ENCODE peak calls at places on chromosome 19, in ten cellular contexts. One of them, this sample, is unnamed.

GRCh38 chr19:18289471-18290066 is 8.1 kb upstream of the JUND start:
- DNase-seq in uterus: no peak
- DNase-seq in hepatocyte: no peak
- DNase-seq in right lobe of liver: no peak
- DNase-seq in Peyer's patch: no peak
- DNase-seq in heart right ventricle: no peak
- DNase-seq in thyroid gland: no peak
- DNase-seq in AG09309: no peak
- DNase-seq in cardiac muscle cell: no peak
- DNase-seq in A549: no peak
- DNase-seq in this sample: no peak

GRCh38 chr19:15101479-15102082 is 5.6 kb upstream of the SYDE1 start:
- DNase-seq in AG09309: no peak
- DNase-seq in uterus: no peak
- DNase-seq in heart right ventricle: no peak
- DNase-seq in Peyer's patch: no peak
- DNase-seq in hepatocyte: peak; percentile 61
- DNase-seq in right lobe of liver: no peak
- DNase-seq in cardiac muscle cell: peak; percentile 65
- DNase-seq in A549: peak; percentile 48
- DNase-seq in thyroid gland: peak; percentile 20
- DNase-seq in this sample: no peak

GRCh38 chr19:18225702-18226468 is at the start of gene PDE4C:
- DNase-seq in heart right ventricle: peak; percentile 67
- DNase-seq in hepatocyte: no peak
- DNase-seq in A549: no peak
- DNase-seq in cardiac muscle cell: peak; percentile 15
- DNase-seq in right lobe of liver: peak; percentile 50
- DNase-seq in Peyer's patch: no peak
- DNase-seq in uterus: peak; percentile 26
- DNase-seq in thyroid gland: no peak
- DNase-seq in AG09309: no peak
- DNase-seq in this sample: no peak

GRCh38 chr19:40416918-40417713 is 3.9 kb upstream of the PRX start:
- DNase-seq in uterus: no peak
- DNase-seq in A549: peak; percentile 71
- DNase-seq in heart right ventricle: peak; percentile 60
- DNase-seq in hepatocyte: no peak
- DNase-seq in thyroid gland: peak; percentile 38
- DNase-seq in Peyer's patch: no peak
- DNase-seq in cardiac muscle cell: peak; percentile 39
- DNase-seq in AG09309: no peak
- DNase-seq in right lobe of liver: no peak
- DNase-seq in this sample: no peak

GRCh38 chr19:7349961-7350711 is 1.4 kb downstream of the ARHGEF18 start:
- DNase-seq in uterus: no peak
- DNase-seq in hepatocyte: no peak
- DNase-seq in thyroid gland: no peak
- DNase-seq in heart right ventricle: no peak
- DNase-seq in A549: no peak
- DNase-seq in cardiac muscle cell: no peak
- DNase-seq in AG09309: no peak
- DNase-seq in Peyer's patch: no peak
- DNase-seq in right lobe of liver: no peak
- DNase-seq in this sample: no peak

GRCh38 chr19:10797541-10798256 is 38.3 kb downstream of the TMED1 start:
- DNase-seq in AG09309: no peak
- DNase-seq in heart right ventricle: no peak
- DNase-seq in Peyer's patch: no peak
- DNase-seq in uterus: no peak
- DNase-seq in hepatocyte: no peak
- DNase-seq in cardiac muscle cell: no peak
- DNase-seq in right lobe of liver: no peak
- DNase-seq in thyroid gland: no peak
- DNase-seq in A549: no peak
- DNase-seq in this sample: no peak

GRCh38 chr19:56927294-56927693 is 86.8 kb upstream of the PEG3 start:
- DNase-seq in A549: no peak
- DNase-seq in Peyer's patch: no peak
- DNase-seq in AG09309: no peak
- DNase-seq in thyroid gland: no peak
- DNase-seq in heart right ventricle: no peak
- DNase-seq in uterus: no peak
- DNase-seq in cardiac muscle cell: no peak
- DNase-seq in right lobe of liver: no peak
- DNase-seq in hepatocyte: no peak
- DNase-seq in this sample: no peak

GRCh38 chr19:11861301-11861700 is 12.8 kb downstream of the ZNF439 start:
- DNase-seq in hepatocyte: no peak
- DNase-seq in Peyer's patch: no peak
- DNase-seq in thyroid gland: no peak
- DNase-seq in A549: no peak
- DNase-seq in AG09309: no peak
- DNase-seq in cardiac muscle cell: no peak
- DNase-seq in heart right ventricle: no peak
- DNase-seq in uterus: no peak
- DNase-seq in right lobe of liver: no peak
- DNase-seq in this sample: no peak

GRCh38 chr19:30069535-30070197 is 127.6 kb downstream of the URI1 start:
- DNase-seq in AG09309: no peak
- DNase-seq in right lobe of liver: peak; percentile 27
- DNase-seq in uterus: no peak
- DNase-seq in thyroid gland: no peak
- DNase-seq in hepatocyte: no peak
- DNase-seq in Peyer's patch: peak; percentile 5
- DNase-seq in cardiac muscle cell: no peak
- DNase-seq in heart right ventricle: no peak
- DNase-seq in A549: no peak
- DNase-seq in this sample: no peak

GRCh38 chr19:30222428-30222873 is 149.7 kb upstream of the ZNF536 start:
- DNase-seq in thyroid gland: peak; percentile 37
- DNase-seq in uterus: no peak
- DNase-seq in heart right ventricle: peak; percentile 29
- DNase-seq in Peyer's patch: no peak
- DNase-seq in right lobe of liver: no peak
- DNase-seq in A549: no peak
- DNase-seq in hepatocyte: peak; percentile 43
- DNase-seq in AG09309: no peak
- DNase-seq in cardiac muscle cell: no peak
- DNase-seq in this sample: no peak

GRCh38 chr19:55089279-55089944 is 13.7 kb downstream of the EPS8L1 start:
- DNase-seq in heart right ventricle: no peak
- DNase-seq in hepatocyte: no peak
- DNase-seq in Peyer's patch: no peak
- DNase-seq in right lobe of liver: no peak
- DNase-seq in cardiac muscle cell: no peak
- DNase-seq in A549: no peak
- DNase-seq in uterus: no peak
- DNase-seq in AG09309: no peak
- DNase-seq in thyroid gland: no peak
- DNase-seq in this sample: no peak
- TF ChIP-seq CTCF in heart right ventricle: no peak
- TF ChIP-seq CTCF in hepatocyte: no peak
- TF ChIP-seq CTCF in Peyer's patch: no peak
- TF ChIP-seq CTCF in right lobe of liver: no peak
- TF ChIP-seq CTCF in cardiac muscle cell: no peak
- TF ChIP-seq CTCF in A549: no peak
- TF ChIP-seq CTCF in uterus: no peak
- TF ChIP-seq CTCF in AG09309: no peak
- TF ChIP-seq CTCF in thyroid gland: no peak
- TF ChIP-seq CTCF in this sample: no peak

GRCh38 chr19:13020002-13020414 is 24.7 kb downstream of the NFIX start:
- DNase-seq in right lobe of liver: no peak
- DNase-seq in hepatocyte: no peak
- DNase-seq in uterus: no peak
- DNase-seq in heart right ventricle: no peak
- DNase-seq in AG09309: no peak
- DNase-seq in thyroid gland: no peak
- DNase-seq in cardiac muscle cell: no peak
- DNase-seq in Peyer's patch: no peak
- DNase-seq in A549: no peak
- DNase-seq in this sample: no peak

GRCh38 chr19:13022859-13023636 is 27.8 kb downstream of the NFIX start:
- DNase-seq in heart right ventricle: peak; percentile 82
- DNase-seq in thyroid gland: peak; percentile 93
- DNase-seq in uterus: peak; percentile 92
- DNase-seq in A549: no peak
- DNase-seq in Peyer's patch: peak; percentile 71
- DNase-seq in cardiac muscle cell: peak; percentile 97
- DNase-seq in AG09309: peak; percentile 96
- DNase-seq in hepatocyte: peak; percentile 78
- DNase-seq in right lobe of liver: peak; percentile 88
- DNase-seq in this sample: peak; percentile 88

GRCh38 chr19:13024126-13024957 is 29.1 kb downstream of the NFIX start:
- DNase-seq in A549: no peak
- DNase-seq in heart right ventricle: no peak
- DNase-seq in AG09309: no peak
- DNase-seq in hepatocyte: no peak
- DNase-seq in Peyer's patch: no peak
- DNase-seq in uterus: peak; percentile 47
- DNase-seq in cardiac muscle cell: peak; percentile 41
- DNase-seq in right lobe of liver: no peak
- DNase-seq in thyroid gland: peak; percentile 42
- DNase-seq in this sample: no peak

GRCh38 chr19:13023666-13024065 is 28.4 kb downstream of the NFIX start:
- DNase-seq in thyroid gland: no peak
- DNase-seq in uterus: no peak
- DNase-seq in Peyer's patch: no peak
- DNase-seq in hepatocyte: no peak
- DNase-seq in A549: no peak
- DNase-seq in cardiac muscle cell: peak; percentile 44
- DNase-seq in AG09309: no peak
- DNase-seq in heart right ventricle: no peak
- DNase-seq in right lobe of liver: no peak
- DNase-seq in this sample: no peak

DNA sequence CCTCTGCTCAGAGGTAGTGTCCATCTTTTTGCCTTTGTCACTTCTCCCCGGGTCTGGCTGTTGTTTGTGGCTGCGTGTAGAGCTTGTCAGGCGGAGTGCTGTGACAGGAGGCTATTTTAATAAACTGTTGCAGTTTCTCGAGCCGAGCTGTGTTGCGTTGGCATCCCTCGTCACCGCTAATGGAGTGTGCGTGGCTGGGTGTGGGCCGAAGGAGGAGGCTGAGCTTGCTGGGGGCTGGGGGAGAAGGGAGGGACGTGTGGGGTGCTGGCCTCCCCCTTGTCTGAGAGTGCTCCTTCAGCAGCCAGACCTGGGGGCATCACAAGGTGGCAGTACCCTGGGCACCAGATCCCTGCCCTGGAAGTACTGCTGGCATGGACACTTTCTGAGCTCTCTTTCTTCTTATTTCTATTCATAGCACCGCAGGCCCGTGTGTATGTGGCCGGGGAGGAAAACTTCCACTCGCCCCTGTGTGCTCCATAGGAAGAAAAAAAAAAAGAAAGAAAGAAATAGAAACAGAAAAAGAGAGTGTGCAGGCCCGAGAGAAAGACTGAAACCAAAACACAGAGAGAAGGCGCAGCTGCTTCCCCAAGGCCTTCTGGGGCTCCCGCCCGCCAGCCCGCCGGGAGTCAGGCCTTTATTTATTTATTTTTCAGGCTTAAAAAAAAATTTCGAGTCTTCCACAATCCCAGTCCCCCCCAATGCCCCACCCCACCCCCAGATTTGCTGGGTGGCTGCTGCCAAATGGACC is 27.0 kb downstream of the NFIX start:
- DNase-seq in right lobe of liver: no peak
- DNase-seq in heart right ventricle: peak; percentile 60
- DNase-seq in A549: no peak
- DNase-seq in Peyer's patch: no peak
- DNase-seq in hepatocyte: no peak
- DNase-seq in cardiac muscle cell: peak; percentile 41
- DNase-seq in AG09309: no peak
- DNase-seq in thyroid gland: no peak
- DNase-seq in uterus: peak; percentile 59
- DNase-seq in this sample: no peak
- H3K4me3 ChIP-seq in right lobe of liver: peak overlapping the region; percentile 29
- H3K4me3 ChIP-seq in heart right ventricle: peak overlapping the region; percentile 54
- H3K4me3 ChIP-seq in A549: no peak overlapping the region
- H3K4me3 ChIP-seq in Peyer's patch: peak overlapping the region; percentile 49
- H3K4me3 ChIP-seq in hepatocyte: no peak overlapping the region
- H3K4me3 ChIP-seq in cardiac muscle cell: no peak overlapping the region
- H3K4me3 ChIP-seq in AG09309: peak overlapping the region; percentile 62
- H3K4me3 ChIP-seq in thyroid gland: no peak overlapping the region
- H3K4me3 ChIP-seq in uterus: peak overlapping the region; percentile 33
- H3K4me3 ChIP-seq in this sample: peak overlapping the region; percentile 65

GRCh38 chr19:44694184-44694579 is 4.8 kb upstream of the CEACAM16 start:
- DNase-seq in hepatocyte: no peak
- DNase-seq in heart right ventricle: no peak
- DNase-seq in AG09309: no peak
- DNase-seq in cardiac muscle cell: no peak
- DNase-seq in A549: no peak
- DNase-seq in thyroid gland: no peak
- DNase-seq in right lobe of liver: no peak
- DNase-seq in uterus: no peak
- DNase-seq in Peyer's patch: no peak
- DNase-seq in this sample: no peak
- TF ChIP-seq CTCF in hepatocyte: peak; percentile 16
- TF ChIP-seq CTCF in heart right ventricle: no peak
- TF ChIP-seq CTCF in AG09309: peak; percentile 25
- TF ChIP-seq CTCF in cardiac muscle cell: peak; percentile 44
- TF ChIP-seq CTCF in A549: peak; percentile 41
- TF ChIP-seq CTCF in thyroid gland: no peak
- TF ChIP-seq CTCF in right lobe of liver: peak; percentile 24
- TF ChIP-seq CTCF in uterus: no peak
- TF ChIP-seq CTCF in Peyer's patch: no peak
- TF ChIP-seq CTCF in this sample: peak; percentile 22

DNA sequence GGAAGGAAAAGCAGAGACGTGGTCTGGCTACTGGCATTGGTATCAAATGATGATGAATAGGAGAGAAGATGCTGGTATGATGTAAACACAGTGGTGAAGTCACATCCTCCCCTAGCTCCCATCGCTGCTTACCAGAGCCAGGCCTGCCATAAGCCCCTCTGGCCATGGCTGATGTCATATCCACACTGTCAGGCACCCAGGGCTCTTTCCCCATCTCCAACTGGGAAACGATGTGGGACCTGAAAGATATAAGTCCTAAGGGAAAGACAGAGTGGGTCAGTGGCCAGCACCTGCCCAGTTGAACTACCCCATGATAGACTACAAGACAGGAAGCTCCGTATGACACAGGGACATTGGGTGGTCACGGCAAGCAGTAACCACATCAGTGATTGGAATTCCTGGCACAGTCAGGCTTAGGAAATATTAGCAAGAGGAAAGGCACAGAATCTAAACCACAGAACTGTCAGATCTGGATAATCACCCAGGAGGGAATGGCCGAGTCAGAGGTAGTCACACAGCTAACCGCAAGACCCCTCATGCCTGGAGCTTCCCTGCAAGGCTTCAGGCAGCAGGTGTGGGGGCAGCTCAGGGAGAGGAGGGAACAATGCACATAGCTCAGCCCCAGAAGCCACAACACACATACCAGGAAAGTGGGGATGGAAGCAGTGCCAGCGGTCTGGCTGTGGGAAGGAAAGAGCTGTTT is 3.8 kb downstream of the ZNF792 start:
- DNase-seq in AG09309: peak; percentile 20
- DNase-seq in right lobe of liver: no peak
- DNase-seq in heart right ventricle: no peak
- DNase-seq in cardiac muscle cell: peak; percentile 60
- DNase-seq in A549: no peak
- DNase-seq in hepatocyte: no peak
- DNase-seq in thyroid gland: no peak
- DNase-seq in uterus: no peak
- DNase-seq in Peyer's patch: no peak
- DNase-seq in this sample: no peak
- H3K4me3 ChIP-seq in AG09309: no peak overlapping the region
- H3K4me3 ChIP-seq in right lobe of liver: no peak overlapping the region
- H3K4me3 ChIP-seq in heart right ventricle: no peak overlapping the region
- H3K4me3 ChIP-seq in cardiac muscle cell: no peak overlapping the region
- H3K4me3 ChIP-seq in A549: no peak overlapping the region
- H3K4me3 ChIP-seq in hepatocyte: no peak overlapping the region
- H3K4me3 ChIP-seq in thyroid gland: no peak overlapping the region
- H3K4me3 ChIP-seq in uterus: no peak overlapping the region
- H3K4me3 ChIP-seq in Peyer's patch: no peak overlapping the region
- H3K4me3 ChIP-seq in this sample: no peak overlapping the region